ENCODE peak calls at places on chromosomes 12 and 14, in six cellular contexts. One of them, this sample, is unnamed.

GRCh38 chr12:104498211-104498801 is 41.6 kb downstream of the CHST11 start:
- DNase-seq in HT1080: peak
- DNase-seq in activated CD4-positive, alpha-beta T cell treated with anti-CD3 and anti-CD28 coated beads for 24 hours: no peak
- DNase-seq in non-pigmented ciliary epithelial cell: peak
- DNase-seq in NCI-H510A treated with DMSO at 0.1 percent for 48 hours: no peak
- DNase-seq in naive thymus-derived CD4-positive, alpha-beta T cell: peak
- DNase-seq in this sample: peak

GRCh38 chr12:28925726-28926376 is 223.2 kb upstream of the FAR2 start:
- DNase-seq in naive thymus-derived CD4-positive, alpha-beta T cell: no peak
- DNase-seq in HT1080: no peak
- DNase-seq in activated CD4-positive, alpha-beta T cell treated with anti-CD3 and anti-CD28 coated beads for 24 hours: no peak
- DNase-seq in NCI-H510A treated with DMSO at 0.1 percent for 48 hours: no peak
- DNase-seq in non-pigmented ciliary epithelial cell: no peak
- DNase-seq in this sample: no peak

GRCh38 chr12:46459111-46459510 is 86.5 kb upstream of the SLC38A2 start:
- DNase-seq in NCI-H510A treated with DMSO at 0.1 percent for 48 hours: no peak
- DNase-seq in HT1080: peak
- DNase-seq in non-pigmented ciliary epithelial cell: peak
- DNase-seq in naive thymus-derived CD4-positive, alpha-beta T cell: no peak
- DNase-seq in activated CD4-positive, alpha-beta T cell treated with anti-CD3 and anti-CD28 coated beads for 24 hours: peak
- DNase-seq in this sample: peak

GRCh38 chr14:55255979-55256378 is 15.2 kb upstream of the FBXO34 start:
- DNase-seq in non-pigmented ciliary epithelial cell: no peak
- DNase-seq in NCI-H510A treated with DMSO at 0.1 percent for 48 hours: no peak
- DNase-seq in activated CD4-positive, alpha-beta T cell treated with anti-CD3 and anti-CD28 coated beads for 24 hours: no peak
- DNase-seq in naive thymus-derived CD4-positive, alpha-beta T cell: no peak
- DNase-seq in HT1080: no peak
- DNase-seq in this sample: no peak

GRCh38 chr14:88798161-88798560 is 5.4 kb upstream of the EML5 start:
- DNase-seq in activated CD4-positive, alpha-beta T cell treated with anti-CD3 and anti-CD28 coated beads for 24 hours: no peak
- DNase-seq in naive thymus-derived CD4-positive, alpha-beta T cell: no peak
- DNase-seq in non-pigmented ciliary epithelial cell: no peak
- DNase-seq in NCI-H510A treated with DMSO at 0.1 percent for 48 hours: peak
- DNase-seq in HT1080: no peak
- DNase-seq in this sample: no peak

GRCh38 chr12:47858511-47859266 is 39.0 kb upstream of the HDAC7 start:
- DNase-seq in NCI-H510A treated with DMSO at 0.1 percent for 48 hours: no peak
- DNase-seq in non-pigmented ciliary epithelial cell: no peak
- DNase-seq in HT1080: no peak
- DNase-seq in activated CD4-positive, alpha-beta T cell treated with anti-CD3 and anti-CD28 coated beads for 24 hours: no peak
- DNase-seq in naive thymus-derived CD4-positive, alpha-beta T cell: no peak
- DNase-seq in this sample: no peak

GRCh38 chr12:4932576-4932975 is 22.9 kb downstream of the KCNA1 start:
- DNase-seq in non-pigmented ciliary epithelial cell: no peak
- DNase-seq in HT1080: no peak
- DNase-seq in naive thymus-derived CD4-positive, alpha-beta T cell: no peak
- DNase-seq in NCI-H510A treated with DMSO at 0.1 percent for 48 hours: no peak
- DNase-seq in activated CD4-positive, alpha-beta T cell treated with anti-CD3 and anti-CD28 coated beads for 24 hours: no peak
- DNase-seq in this sample: no peak

GRCh38 chr12:62248873-62249272 is 11.3 kb upstream of the USP15 start:
- DNase-seq in non-pigmented ciliary epithelial cell: no peak
- DNase-seq in activated CD4-positive, alpha-beta T cell treated with anti-CD3 and anti-CD28 coated beads for 24 hours: no peak
- DNase-seq in HT1080: no peak
- DNase-seq in NCI-H510A treated with DMSO at 0.1 percent for 48 hours: no peak
- DNase-seq in naive thymus-derived CD4-positive, alpha-beta T cell: no peak
- DNase-seq in this sample: no peak

GRCh38 chr14:106459971-106460730 is 933.8 kb downstream of the TMEM121 start:
- DNase-seq in activated CD4-positive, alpha-beta T cell treated with anti-CD3 and anti-CD28 coated beads for 24 hours: peak
- DNase-seq in HT1080: no peak
- DNase-seq in NCI-H510A treated with DMSO at 0.1 percent for 48 hours: no peak
- DNase-seq in naive thymus-derived CD4-positive, alpha-beta T cell: peak
- DNase-seq in non-pigmented ciliary epithelial cell: no peak
- DNase-seq in this sample: no peak

GRCh38 chr14:100761481-100761880 is 34.8 kb downstream of the DLK1 start:
- DNase-seq in activated CD4-positive, alpha-beta T cell treated with anti-CD3 and anti-CD28 coated beads for 24 hours: no peak
- DNase-seq in NCI-H510A treated with DMSO at 0.1 percent for 48 hours: no peak
- DNase-seq in naive thymus-derived CD4-positive, alpha-beta T cell: no peak
- DNase-seq in HT1080: peak
- DNase-seq in non-pigmented ciliary epithelial cell: peak
- DNase-seq in this sample: peak

GRCh38 chr12:85823436-85824179 is 12.6 kb downstream of the RASSF9 start:
- DNase-seq in HT1080: peak
- DNase-seq in activated CD4-positive, alpha-beta T cell treated with anti-CD3 and anti-CD28 coated beads for 24 hours: no peak
- DNase-seq in non-pigmented ciliary epithelial cell: no peak
- DNase-seq in naive thymus-derived CD4-positive, alpha-beta T cell: no peak
- DNase-seq in NCI-H510A treated with DMSO at 0.1 percent for 48 hours: no peak
- DNase-seq in this sample: peak

GRCh38 chr12:29639893-29640495 is 142.5 kb upstream of the OVCH1 start:
- DNase-seq in NCI-H510A treated with DMSO at 0.1 percent for 48 hours: no peak
- DNase-seq in non-pigmented ciliary epithelial cell: no peak
- DNase-seq in HT1080: no peak
- DNase-seq in naive thymus-derived CD4-positive, alpha-beta T cell: no peak
- DNase-seq in activated CD4-positive, alpha-beta T cell treated with anti-CD3 and anti-CD28 coated beads for 24 hours: no peak
- DNase-seq in this sample: no peak

GRCh38 chr14:101221549-101222160 is 318.1 kb upstream of the RTL1 start:
- DNase-seq in NCI-H510A treated with DMSO at 0.1 percent for 48 hours: no peak
- DNase-seq in non-pigmented ciliary epithelial cell: no peak
- DNase-seq in naive thymus-derived CD4-positive, alpha-beta T cell: no peak
- DNase-seq in HT1080: no peak
- DNase-seq in activated CD4-positive, alpha-beta T cell treated with anti-CD3 and anti-CD28 coated beads for 24 hours: no peak
- DNase-seq in this sample: no peak

GRCh38 chr12:17062296-17063061 is 456.5 kb upstream of the LMO3 start:
- DNase-seq in activated CD4-positive, alpha-beta T cell treated with anti-CD3 and anti-CD28 coated beads for 24 hours: no peak
- DNase-seq in non-pigmented ciliary epithelial cell: no peak
- DNase-seq in NCI-H510A treated with DMSO at 0.1 percent for 48 hours: peak
- DNase-seq in naive thymus-derived CD4-positive, alpha-beta T cell: no peak
- DNase-seq in HT1080: peak
- DNase-seq in this sample: no peak

GRCh38 chr12:28242129-28242887 is 52.1 kb downstream of the CCDC91 start:
- DNase-seq in activated CD4-positive, alpha-beta T cell treated with anti-CD3 and anti-CD28 coated beads for 24 hours: no peak
- DNase-seq in HT1080: no peak
- DNase-seq in NCI-H510A treated with DMSO at 0.1 percent for 48 hours: no peak
- DNase-seq in naive thymus-derived CD4-positive, alpha-beta T cell: no peak
- DNase-seq in non-pigmented ciliary epithelial cell: no peak
- DNase-seq in this sample: no peak

GRCh38 chr12:12488296-12488695 is 74.4 kb downstream of the DUSP16 start:
- DNase-seq in non-pigmented ciliary epithelial cell: no peak
- DNase-seq in HT1080: no peak
- DNase-seq in naive thymus-derived CD4-positive, alpha-beta T cell: no peak
- DNase-seq in activated CD4-positive, alpha-beta T cell treated with anti-CD3 and anti-CD28 coated beads for 24 hours: no peak
- DNase-seq in NCI-H510A treated with DMSO at 0.1 percent for 48 hours: no peak
- DNase-seq in this sample: no peak

GRCh38 chr12:65163755-65164154 is 5.6 kb upstream of the LEMD3 start:
- DNase-seq in naive thymus-derived CD4-positive, alpha-beta T cell: no peak
- DNase-seq in activated CD4-positive, alpha-beta T cell treated with anti-CD3 and anti-CD28 coated beads for 24 hours: no peak
- DNase-seq in non-pigmented ciliary epithelial cell: no peak
- DNase-seq in HT1080: no peak
- DNase-seq in NCI-H510A treated with DMSO at 0.1 percent for 48 hours: no peak
- DNase-seq in this sample: no peak

GRCh38 chr12:19971396-19971802 is 396.9 kb upstream of the PDE3A start:
- DNase-seq in naive thymus-derived CD4-positive, alpha-beta T cell: no peak
- DNase-seq in HT1080: no peak
- DNase-seq in non-pigmented ciliary epithelial cell: no peak
- DNase-seq in activated CD4-positive, alpha-beta T cell treated with anti-CD3 and anti-CD28 coated beads for 24 hours: no peak
- DNase-seq in NCI-H510A treated with DMSO at 0.1 percent for 48 hours: no peak
- DNase-seq in this sample: peak

GRCh38 chr14:65833256-65833880 is 420.8 kb downstream of the FUT8 start:
- DNase-seq in naive thymus-derived CD4-positive, alpha-beta T cell: no peak
- DNase-seq in HT1080: no peak
- DNase-seq in activated CD4-positive, alpha-beta T cell treated with anti-CD3 and anti-CD28 coated beads for 24 hours: no peak
- DNase-seq in NCI-H510A treated with DMSO at 0.1 percent for 48 hours: no peak
- DNase-seq in non-pigmented ciliary epithelial cell: no peak
- DNase-seq in this sample: no peak

GRCh38 chr14:96489327-96489726 is 12.9 kb upstream of the PAPOLA start:
- DNase-seq in naive thymus-derived CD4-positive, alpha-beta T cell: no peak
- DNase-seq in HT1080: no peak
- DNase-seq in NCI-H510A treated with DMSO at 0.1 percent for 48 hours: no peak
- DNase-seq in non-pigmented ciliary epithelial cell: no peak
- DNase-seq in activated CD4-positive, alpha-beta T cell treated with anti-CD3 and anti-CD28 coated beads for 24 hours: no peak
- DNase-seq in this sample: no peak

GRCh38 chr12:114779647-114780046 is 95.7 kb upstream of the TBX3 start:
- DNase-seq in non-pigmented ciliary epithelial cell: no peak
- DNase-seq in naive thymus-derived CD4-positive, alpha-beta T cell: no peak
- DNase-seq in activated CD4-positive, alpha-beta T cell treated with anti-CD3 and anti-CD28 coated beads for 24 hours: no peak
- DNase-seq in HT1080: no peak
- DNase-seq in NCI-H510A treated with DMSO at 0.1 percent for 48 hours: no peak
- DNase-seq in this sample: no peak

GRCh38 chr12:32298917-32299316 is 100.4 kb upstream of the FGD4 start:
- DNase-seq in non-pigmented ciliary epithelial cell: no peak
- DNase-seq in HT1080: no peak
- DNase-seq in naive thymus-derived CD4-positive, alpha-beta T cell: no peak
- DNase-seq in NCI-H510A treated with DMSO at 0.1 percent for 48 hours: no peak
- DNase-seq in activated CD4-positive, alpha-beta T cell treated with anti-CD3 and anti-CD28 coated beads for 24 hours: no peak
- DNase-seq in this sample: no peak

GRCh38 chr14:105021656-105022275 is 883 bp upstream of the CDCA4 start:
- DNase-seq in naive thymus-derived CD4-positive, alpha-beta T cell: no peak
- DNase-seq in HT1080: peak
- DNase-seq in non-pigmented ciliary epithelial cell: no peak
- DNase-seq in activated CD4-positive, alpha-beta T cell treated with anti-CD3 and anti-CD28 coated beads for 24 hours: no peak
- DNase-seq in NCI-H510A treated with DMSO at 0.1 percent for 48 hours: peak
- DNase-seq in this sample: no peak

GRCh38 chr14:26191123-26191522 is 406.7 kb downstream of the NOVA1 start:
- DNase-seq in naive thymus-derived CD4-positive, alpha-beta T cell: no peak
- DNase-seq in NCI-H510A treated with DMSO at 0.1 percent for 48 hours: no peak
- DNase-seq in non-pigmented ciliary epithelial cell: no peak
- DNase-seq in activated CD4-positive, alpha-beta T cell treated with anti-CD3 and anti-CD28 coated beads for 24 hours: no peak
- DNase-seq in HT1080: peak
- DNase-seq in this sample: no peak

GRCh38 chr14:96225745-96226151 is 21.1 kb downstream of the BDKRB2 start:
- DNase-seq in HT1080: peak
- DNase-seq in NCI-H510A treated with DMSO at 0.1 percent for 48 hours: no peak
- DNase-seq in activated CD4-positive, alpha-beta T cell treated with anti-CD3 and anti-CD28 coated beads for 24 hours: no peak
- DNase-seq in naive thymus-derived CD4-positive, alpha-beta T cell: no peak
- DNase-seq in non-pigmented ciliary epithelial cell: no peak
- DNase-seq in this sample: no peak